ENCODE peak calls at places on chromosomes 6 and 20, in five cellular contexts. One of them, this sample, is unnamed. For H3K9me2, the result is how much of the 10 kb centered on the place peaks cover.

GRCh38 chr20:25397827-25398226 is 7.2 kb upstream of the ABHD12 start:
- DNase-seq in OCI-LY7: no peak
- DNase-seq in HCT116: no peak
- DNase-seq in GM23248: peak
- DNase-seq in hepatocyte: peak
- DNase-seq in this sample: peak

GRCh38 chr6:148524976-148525375 is 182.3 kb downstream of the SASH1 start:
- DNase-seq in hepatocyte: no peak
- DNase-seq in GM23248: peak
- DNase-seq in OCI-LY7: no peak
- DNase-seq in HCT116: no peak
- DNase-seq in this sample: peak

GRCh38 chr6:81938014-81938761 is 185.7 kb upstream of the TENT5A start:
- DNase-seq in HCT116: peak
- DNase-seq in GM23248: peak
- DNase-seq in hepatocyte: peak
- DNase-seq in OCI-LY7: no peak
- DNase-seq in this sample: peak

GRCh38 chr6:157326979-157327378 is 3.7 kb upstream of the TMEM242 start:
- DNase-seq in OCI-LY7: no peak
- DNase-seq in GM23248: no peak
- DNase-seq in HCT116: no peak
- DNase-seq in hepatocyte: no peak
- DNase-seq in this sample: no peak

GRCh38 chr20:47694021-47694818 is 91.1 kb downstream of the SULF2 start:
- DNase-seq in HCT116: no peak
- DNase-seq in GM23248: no peak
- DNase-seq in OCI-LY7: no peak
- DNase-seq in hepatocyte: no peak
- DNase-seq in this sample: no peak

GRCh38 chr20:46568570-46569129 is 18.2 kb upstream of the OCSTAMP start:
- DNase-seq in OCI-LY7: no peak
- DNase-seq in HCT116: no peak
- DNase-seq in hepatocyte: peak
- DNase-seq in GM23248: peak
- DNase-seq in this sample: peak

GRCh38 chr20:57656252-57656820 is 36.1 kb upstream of the ZBP1 start:
- DNase-seq in GM23248: no peak
- DNase-seq in OCI-LY7: no peak
- DNase-seq in hepatocyte: no peak
- DNase-seq in HCT116: no peak
- DNase-seq in this sample: no peak

GRCh38 chr6:160051390-160051789 is 70.2 kb upstream of the SLC22A1 start:
- DNase-seq in GM23248: no peak
- DNase-seq in HCT116: no peak
- DNase-seq in hepatocyte: no peak
- DNase-seq in OCI-LY7: no peak
- DNase-seq in this sample: no peak

GRCh38 chr6:105553174-105553573 is 150.3 kb upstream of the PREP start:
- DNase-seq in HCT116: no peak
- DNase-seq in OCI-LY7: no peak
- DNase-seq in hepatocyte: peak
- DNase-seq in GM23248: no peak
- DNase-seq in this sample: peak

GRCh38 chr6:160393966-160394653 is 45.9 kb downstream of the SLC22A3 start:
- DNase-seq in OCI-LY7: no peak
- DNase-seq in hepatocyte: peak
- DNase-seq in HCT116: no peak
- DNase-seq in GM23248: no peak
- DNase-seq in this sample: no peak

GRCh38 chr6:32116674-32117073 is 7.5 kb upstream of the TNXB start:
- DNase-seq in HCT116: no peak
- DNase-seq in GM23248: peak
- DNase-seq in hepatocyte: no peak
- DNase-seq in OCI-LY7: peak
- DNase-seq in this sample: peak

DNA sequence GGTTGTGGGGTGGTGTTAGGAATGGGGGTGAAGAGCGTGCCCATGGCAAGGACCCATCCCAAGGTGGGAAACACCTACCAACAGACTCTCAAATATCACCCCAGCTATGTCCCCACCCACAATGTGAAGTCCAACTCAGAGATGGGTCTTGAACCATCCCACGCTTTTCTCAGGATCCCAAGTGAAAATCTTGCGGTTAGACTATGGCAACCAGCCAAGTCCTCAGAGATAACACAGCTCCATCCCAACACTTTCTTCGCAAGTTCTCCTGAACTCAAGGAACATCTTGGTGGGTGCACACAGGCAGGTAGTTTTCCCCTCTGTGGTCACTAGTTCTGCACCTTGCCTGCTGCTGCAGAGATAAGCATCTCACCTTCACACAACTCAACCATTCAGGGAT is 116.0 kb downstream of the CDC5L start:
- DNase-seq in HCT116: no peak
- DNase-seq in hepatocyte: no peak
- DNase-seq in OCI-LY7: no peak
- DNase-seq in GM23248: no peak
- DNase-seq in this sample: no peak
- H3K9me2 ChIP-seq in HCT116: under half
- H3K9me2 ChIP-seq in hepatocyte: under half
- H3K9me2 ChIP-seq in OCI-LY7: under half
- H3K9me2 ChIP-seq in GM23248: under half
- H3K9me2 ChIP-seq in this sample: under half

GRCh38 chr20:10560681-10561080 is 113.1 kb downstream of the JAG1 start:
- DNase-seq in OCI-LY7: no peak
- DNase-seq in HCT116: no peak
- DNase-seq in hepatocyte: no peak
- DNase-seq in GM23248: no peak
- DNase-seq in this sample: peak

GRCh38 chr20:10556519-10557083 is 117.2 kb downstream of the JAG1 start:
- DNase-seq in OCI-LY7: no peak
- DNase-seq in GM23248: no peak
- DNase-seq in HCT116: no peak
- DNase-seq in hepatocyte: no peak
- DNase-seq in this sample: no peak

GRCh38 chr20:10559266-10559665 is 114.5 kb downstream of the JAG1 start:
- DNase-seq in hepatocyte: no peak
- DNase-seq in OCI-LY7: no peak
- DNase-seq in HCT116: no peak
- DNase-seq in GM23248: no peak
- DNase-seq in this sample: peak

GRCh38 chr20:10557685-10558084 is 116.1 kb downstream of the JAG1 start:
- DNase-seq in GM23248: no peak
- DNase-seq in hepatocyte: no peak
- DNase-seq in HCT116: no peak
- DNase-seq in OCI-LY7: peak
- DNase-seq in this sample: no peak

GRCh38 chr20:10558635-10559187 is 115.1 kb downstream of the JAG1 start:
- DNase-seq in OCI-LY7: no peak
- DNase-seq in hepatocyte: no peak
- DNase-seq in HCT116: no peak
- DNase-seq in GM23248: peak
- DNase-seq in this sample: peak
- H3K4me2 ChIP-seq in OCI-LY7: no peak
- H3K4me2 ChIP-seq in hepatocyte: peak
- H3K4me2 ChIP-seq in HCT116: peak
- H3K4me2 ChIP-seq in GM23248: no peak
- H3K4me2 ChIP-seq in this sample: peak

GRCh38 chr20:1673424-1673823 is 15.8 kb upstream of the SIRPG start:
- DNase-seq in OCI-LY7: no peak
- DNase-seq in HCT116: no peak
- DNase-seq in GM23248: no peak
- DNase-seq in hepatocyte: no peak
- DNase-seq in this sample: no peak

GRCh38 chr20:1672728-1673127 is 15.1 kb upstream of the SIRPG start:
- DNase-seq in GM23248: no peak
- DNase-seq in HCT116: no peak
- DNase-seq in OCI-LY7: no peak
- DNase-seq in hepatocyte: no peak
- DNase-seq in this sample: no peak

GRCh38 chr20:1674990-1675389 is 17.4 kb upstream of the SIRPG start:
- DNase-seq in OCI-LY7: no peak
- DNase-seq in hepatocyte: no peak
- DNase-seq in HCT116: no peak
- DNase-seq in GM23248: no peak
- DNase-seq in this sample: no peak

GRCh38 chr20:1671891-1672669 is 14.5 kb upstream of the SIRPG start:
- DNase-seq in HCT116: no peak
- DNase-seq in OCI-LY7: no peak
- DNase-seq in GM23248: no peak
- DNase-seq in hepatocyte: no peak
- DNase-seq in this sample: no peak

GRCh38 chr20:1674361-1674760 is 16.8 kb upstream of the SIRPG start:
- DNase-seq in GM23248: no peak
- DNase-seq in OCI-LY7: no peak
- DNase-seq in HCT116: no peak
- DNase-seq in hepatocyte: no peak
- DNase-seq in this sample: no peak
- H3K9me2 ChIP-seq in GM23248: under half
- H3K9me2 ChIP-seq in OCI-LY7: under half
- H3K9me2 ChIP-seq in HCT116: under half
- H3K9me2 ChIP-seq in hepatocyte: under half
- H3K9me2 ChIP-seq in this sample: under half

GRCh38 chr20:10718671-10719070 is 44.9 kb upstream of the JAG1 start:
- DNase-seq in OCI-LY7: no peak
- DNase-seq in HCT116: no peak
- DNase-seq in GM23248: no peak
- DNase-seq in hepatocyte: no peak
- DNase-seq in this sample: no peak

GRCh38 chr20:10716855-10717254 is 43.1 kb upstream of the JAG1 start:
- DNase-seq in OCI-LY7: no peak
- DNase-seq in HCT116: no peak
- DNase-seq in hepatocyte: no peak
- DNase-seq in GM23248: no peak
- DNase-seq in this sample: peak

GRCh38 chr20:10720550-10720949 is 46.8 kb upstream of the JAG1 start:
- DNase-seq in hepatocyte: no peak
- DNase-seq in OCI-LY7: no peak
- DNase-seq in GM23248: no peak
- DNase-seq in HCT116: no peak
- DNase-seq in this sample: no peak

GRCh38 chr20:10721112-10721896 is 47.5 kb upstream of the JAG1 start:
- DNase-seq in hepatocyte: no peak
- DNase-seq in OCI-LY7: no peak
- DNase-seq in GM23248: no peak
- DNase-seq in HCT116: no peak
- DNase-seq in this sample: no peak

GRCh38 chr20:10719740-10720380 is 46.1 kb upstream of the JAG1 start:
- DNase-seq in hepatocyte: no peak
- DNase-seq in HCT116: no peak
- DNase-seq in OCI-LY7: no peak
- DNase-seq in GM23248: no peak
- DNase-seq in this sample: peak
- H3K4me2 ChIP-seq in hepatocyte: no peak
- H3K4me2 ChIP-seq in HCT116: no peak
- H3K4me2 ChIP-seq in OCI-LY7: no peak
- H3K4me2 ChIP-seq in GM23248: no peak
- H3K4me2 ChIP-seq in this sample: peak

This sample was measured in PC-3.